ENCODE peak calls at places on chromosome 3, in ten cellular contexts. D, Z, O, N, T, Q, J, K, W and V are unnamed samples.

GRCh38 chr3:142930510-142930909 is 33.0 kb downstream of the PAQR9 start:
- DNase-seq in O (no peak), T (no peak), W (no peak), J (no peak), N (no peak), Q (no peak), Z (no peak), K (no peak), D (no peak), V (no peak)

GRCh38 chr3:13535526-13535875 is 13.4 kb upstream of the FBLN2 start:
- DNase-seq in W (no peak), O (no peak), Q (no peak), J (no peak), K (no peak), T (no peak), D (no peak), Z (no peak), N (no peak), V (no peak)

GRCh38 chr3:64484289-64484992 is 203.4 kb downstream of the ADAMTS9 start:
- DNase-seq in Q (peak; percentile 41), J (peak; percentile 84), N (peak; percentile 78), Z (peak; percentile 86), O (peak; percentile 76), T (peak; percentile 51), W (peak; percentile 45), K (peak; percentile 73), D (peak; percentile 87), V (peak; percentile 62)

GRCh38 chr3:112755845-112756671 is 90.6 kb downstream of the CD200R1L start:
- DNase-seq in K (no peak), O (no peak), Q (no peak), W (no peak), N (no peak), Z (no peak), D (no peak), J (no peak), T (no peak), V (no peak)

GRCh38 chr3:186963636-186964035 is 33.3 kb downstream of the ST6GAL1 start:
- DNase-seq in D (no peak), K (no peak), J (no peak), Z (no peak), N (no peak), O (no peak), T (no peak), W (no peak), Q (no peak), V (no peak)

GRCh38 chr3:23739536-23739935 is 66.2 kb upstream of the UBE2E1 start:
- DNase-seq in T (no peak), Z (no peak), J (no peak), O (no peak), K (no peak), W (no peak), D (no peak), Q (no peak), N (no peak), V (no peak)

GRCh38 chr3:53102601-53103147 is 27.6 kb downstream of the RFT1 start:
- DNase-seq in O (no peak), Q (no peak), T (no peak), N (peak; percentile 38), K (no peak), Z (peak; percentile 9), J (no peak), W (peak; percentile 27), D (no peak), V (peak; percentile 42)

GRCh38 chr3:39181408-39182335 is 10.7 kb downstream of the XIRP1 start:
- DNase-seq in N (no peak), O (no peak), Q (no peak), T (no peak), W (no peak), Z (no peak), D (no peak), J (no peak), K (no peak), V (no peak)

GRCh38 chr3:72601049-72601448 is 247.2 kb downstream of the SHQ1 start:
- DNase-seq in D (no peak), J (no peak), W (no peak), Q (no peak), T (no peak), K (no peak), N (no peak), Z (no peak), O (no peak), V (no peak)

GRCh38 chr3:33363113-33363800 is 76.9 kb downstream of the UBP1 start:
- DNase-seq in K (no peak), Z (no peak), Q (no peak), D (no peak), T (no peak), J (no peak), N (no peak), W (no peak), O (no peak), V (no peak)

GRCh38 chr3:179082416-179082815 is 10.8 kb upstream of the ZMAT3 start:
- DNase-seq in N (no peak), J (no peak), W (no peak), T (no peak), O (no peak), Q (no peak), Z (no peak), D (no peak), K (no peak), V (no peak)

DNA sequence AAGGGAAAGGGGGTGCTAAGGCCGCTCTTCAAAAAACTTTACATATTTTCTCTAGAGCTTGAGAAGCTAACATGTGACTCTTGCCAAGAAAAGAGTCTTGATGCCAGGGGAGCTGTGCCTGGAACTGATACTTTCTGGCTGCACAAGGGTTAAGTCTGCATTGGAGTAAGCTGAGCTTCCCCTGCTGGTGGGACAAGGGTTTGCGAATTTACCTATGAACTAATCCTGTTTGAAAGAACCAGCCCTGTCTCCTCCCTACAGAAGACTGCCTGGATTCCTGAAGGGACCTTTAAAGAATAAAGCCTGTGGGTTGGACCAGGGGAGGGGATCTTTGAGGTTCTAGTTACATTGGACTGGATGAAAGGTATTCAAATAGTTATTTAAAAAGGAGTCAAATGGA is 58.3 kb upstream of the EPHA3 start:
- DNase-seq in W (no peak), K (peak; percentile 29), D (no peak), O (peak; percentile 1), N (no peak), Q (peak; percentile 5), T (no peak), Z (no peak), J (no peak), V (no peak)
- TF ChIP-seq CTCF in W (no peak), K (peak; percentile 82), D (no peak), O (peak; percentile 32), N (no peak), Q (peak; percentile 27), T (no peak), Z (no peak), J (no peak), V (no peak)

DNA sequence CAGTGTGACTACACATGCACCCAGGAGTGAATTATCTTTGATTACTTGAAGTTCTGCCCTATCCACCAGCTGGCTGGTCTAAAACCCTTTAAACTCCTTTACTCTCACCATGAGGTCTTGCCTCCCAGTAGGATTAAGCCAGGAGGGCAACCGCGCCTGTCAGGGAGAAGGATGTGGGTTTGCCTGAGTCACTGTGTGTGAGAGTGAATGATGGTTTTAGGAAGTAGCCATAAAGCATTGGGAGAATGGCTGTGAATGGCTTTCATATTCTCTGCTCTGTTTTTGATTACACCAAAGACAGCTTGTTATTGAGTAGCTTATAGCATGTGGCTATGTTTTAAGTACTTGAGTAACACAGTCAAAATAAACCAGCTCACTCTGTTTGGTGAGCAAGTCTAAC is 637.7 kb upstream of the TBL1XR1 start:
- DNase-seq in N (no peak), D (no peak), O (no peak), T (no peak), Q (no peak), K (no peak), W (no peak), Z (no peak), J (no peak), V (no peak)
- TF ChIP-seq EP300 in N (no peak), D (no peak), O (peak; percentile 81), T (no peak), Q (no peak), K (no peak), W (no peak), Z (no peak), J (no peak), V (no peak)

DNA sequence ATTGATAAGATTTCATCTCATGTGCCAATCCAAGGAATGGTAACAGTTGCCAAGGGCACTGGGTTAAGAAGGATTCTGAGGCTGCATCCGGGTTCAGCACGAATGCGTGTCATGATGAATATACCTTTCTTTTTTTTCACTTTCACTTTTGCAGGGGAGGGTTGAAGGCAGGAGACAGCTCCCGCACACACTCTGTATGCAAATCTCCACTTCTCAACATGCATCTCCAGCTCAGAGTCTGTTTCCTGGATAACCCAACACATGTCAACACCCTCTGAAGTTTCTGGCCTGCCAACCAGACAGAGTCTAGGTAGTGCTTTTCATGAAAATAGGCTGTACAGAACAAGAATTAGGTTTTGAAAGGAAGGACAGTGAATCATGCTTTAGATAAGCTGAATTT is 21.6 kb downstream of the B4GALT4 start:
- DNase-seq in Q (no peak), D (no peak), J (no peak), O (no peak), N (no peak), W (no peak), Z (no peak), K (no peak), T (no peak), V (no peak)
- TF ChIP-seq CTCF in Q (no peak), D (no peak), J (no peak), O (no peak), N (no peak), W (no peak), Z (no peak), K (no peak), T (no peak), V (no peak)

GRCh38 chr3:177553012-177553411 is 355.7 kb upstream of the TBL1XR1 start:
- DNase-seq in W (no peak), N (no peak), J (no peak), O (no peak), D (no peak), T (no peak), Q (no peak), Z (no peak), K (no peak), V (no peak)

GRCh38 chr3:177551431-177551836 is 354.2 kb upstream of the TBL1XR1 start:
- DNase-seq in O (no peak), T (no peak), D (no peak), K (no peak), N (no peak), Z (no peak), J (no peak), Q (no peak), W (no peak), V (no peak)

GRCh38 chr3:177554900-177555759 is 357.8 kb upstream of the TBL1XR1 start:
- DNase-seq in W (no peak), Q (no peak), O (no peak), N (peak; percentile 21), K (no peak), T (no peak), D (no peak), Z (no peak), J (no peak), V (peak; percentile 48)

GRCh38 chr3:177552051-177552450 is 354.8 kb upstream of the TBL1XR1 start:
- DNase-seq in O (no peak), Q (no peak), D (no peak), Z (no peak), K (no peak), T (no peak), W (no peak), N (no peak), J (no peak), V (no peak)

DNA sequence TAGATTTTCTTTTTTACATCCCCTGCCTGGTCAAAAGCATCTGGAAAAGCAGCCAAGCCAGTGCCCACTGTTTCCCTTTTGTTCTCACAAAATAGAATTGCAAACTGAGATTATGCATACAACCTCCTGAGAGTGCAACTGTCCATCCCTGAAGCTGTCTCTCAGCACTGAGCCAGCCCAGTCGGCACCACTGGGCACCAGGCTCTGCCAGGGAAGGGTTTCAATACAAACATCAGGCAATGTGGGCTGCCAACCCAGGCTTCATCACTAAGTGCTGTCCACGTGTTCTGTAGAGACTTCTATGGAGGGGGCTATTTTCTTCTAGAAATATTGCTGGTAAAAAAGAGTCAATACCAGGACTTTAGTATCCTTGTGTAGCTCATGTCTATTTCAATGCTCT is 356.3 kb upstream of the TBL1XR1 start:
- DNase-seq in W (no peak), J (no peak), K (no peak), O (no peak), T (no peak), Q (no peak), N (no peak), Z (no peak), D (no peak), V (no peak)
- TF ChIP-seq EP300 in W (no peak), J (no peak), K (no peak), O (no peak), T (no peak), Q (no peak), N (no peak), Z (no peak), D (no peak), V (no peak)